ENCODE peak calls at places on chromosomes 2 and 18, in six cellular contexts. K, I, O, H, Y and R are unnamed samples.

GRCh38 chr2:142061733-142062132 is 69.1 kb downstream of the LRP1B start:
- DNase-seq in K (no peak), I (no peak), O (no peak), H (no peak), Y (no peak), R (no peak)

GRCh38 chr18:22466608-22467390 is 49.1 kb upstream of the CTAGE1 start:
- DNase-seq in K (no peak), I (no peak), O (peak; percentile 31), H (no peak), Y (no peak), R (no peak)

GRCh38 chr2:3703741-3704355 is 473 bp downstream of the DCDC2C start:
- DNase-seq in K (no peak), I (no peak), O (no peak), H (no peak), Y (peak; percentile 58), R (no peak)

GRCh38 chr2:161315380-161315779 is 7.2 kb downstream of the PSMD14 start:
- DNase-seq in K (no peak), I (no peak), O (no peak), H (no peak), Y (no peak), R (no peak)

GRCh38 chr2:121210691-121211090 is 74.3 kb downstream of the TFCP2L1 start:
- DNase-seq in K (peak; percentile 85), I (no peak), O (no peak), H (no peak), Y (no peak), R (no peak)

GRCh38 chr2:10868465-10869314 is 43.0 kb upstream of the KCNF1 start:
- DNase-seq in K (no peak), I (no peak), O (no peak), H (no peak), Y (no peak), R (no peak)

GRCh38 chr2:197159681-197160211 is 150.8 kb downstream of the ANKRD44 start:
- DNase-seq in K (no peak), I (no peak), O (peak; percentile 52), H (no peak), Y (peak; percentile 58), R (no peak)

GRCh38 chr2:83516503-83516902 is 942.6 kb downstream of the SUCLG1 start:
- DNase-seq in K (no peak), I (no peak), O (no peak), H (peak; percentile 39), Y (no peak), R (no peak)

GRCh38 chr2:205680067-205680466 is 2.2 kb upstream of the NRP2 start:
- DNase-seq in K (no peak), I (peak; percentile 96), O (peak; percentile 64), H (peak; percentile 92), Y (peak; percentile 97), R (peak; percentile 39)

GRCh38 chr18:58162127-58162526 is 118.1 kb downstream of the NEDD4L start:
- DNase-seq in K (no peak), I (no peak), O (no peak), H (no peak), Y (no peak), R (no peak)

GRCh38 chr2:74877781-74878433 is 44.0 kb downstream of the HK2 start:
- DNase-seq in K (no peak), I (no peak), O (no peak), H (no peak), Y (no peak), R (no peak)

GRCh38 chr2:136008205-136008865 is 22.9 kb upstream of the DARS1 start:
- DNase-seq in K (peak; percentile 54), I (no peak), O (peak; percentile 61), H (no peak), Y (no peak), R (peak; percentile 30)

GRCh38 chr2:88452980-88453582 is 588 bp upstream of the FOXI3 start:
- DNase-seq in K (no peak), I (peak; percentile 22), O (no peak), H (no peak), Y (no peak), R (no peak)

GRCh38 chr18:14921547-14921946 is 173.6 kb downstream of the ANKRD30B start:
- DNase-seq in K (no peak), I (no peak), O (no peak), H (no peak), Y (no peak), R (no peak)

GRCh38 chr2:224968051-224968450 is 74.2 kb downstream of the DOCK10 start:
- DNase-seq in K (no peak), I (no peak), O (no peak), H (no peak), Y (no peak), R (no peak)

GRCh38 chr2:102636283-102636907 is 17.0 kb downstream of the SLC9A2 start:
- DNase-seq in K (no peak), I (peak; percentile 13), O (no peak), H (no peak), Y (no peak), R (no peak)

GRCh38 chr2:85936421-85937068 is 47.8 kb upstream of the ST3GAL5 start:
- DNase-seq in K (peak; percentile 87), I (no peak), O (peak; percentile 92), H (no peak), Y (no peak), R (no peak)

GRCh38 chr2:240413813-240414429 is 21.5 kb upstream of the GPC1 start:
- DNase-seq in K (no peak), I (no peak), O (peak; percentile 7), H (peak; percentile 13), Y (no peak), R (no peak)

GRCh38 chr18:22486667-22487066 is 69.0 kb upstream of the CTAGE1 start:
- DNase-seq in K (no peak), I (no peak), O (no peak), H (no peak), Y (no peak), R (no peak)

GRCh38 chr2:120580709-120581108 is 155.0 kb upstream of the GLI2 start:
- DNase-seq in K (no peak), I (no peak), O (no peak), H (no peak), Y (no peak), R (no peak)

GRCh38 chr2:189580267-189580661 is 322 bp downstream of the SLC40A1 start:
- DNase-seq in K (peak; percentile 38), I (peak; percentile 44), O (peak; percentile 40), H (peak; percentile 57), Y (no peak), R (no peak)

GRCh38 chr2:142592171-142592570 is 285.3 kb upstream of the KYNU start:
- DNase-seq in K (no peak), I (no peak), O (no peak), H (no peak), Y (no peak), R (no peak)

GRCh38 chr2:42809131-42809875 is 16.9 kb upstream of the HAAO start:
- DNase-seq in K (no peak), I (no peak), O (peak; percentile 49), H (no peak), Y (no peak), R (no peak)

GRCh38 chr2:128381001-128381938 is 62.6 kb upstream of the HS6ST1 start:
- DNase-seq in K (peak; percentile 11), I (peak; percentile 53), O (no peak), H (peak; percentile 55), Y (no peak), R (no peak)

GRCh38 chr2:43414033-43414432 is 181.8 kb downstream of the THADA start:
- DNase-seq in K (no peak), I (no peak), O (no peak), H (no peak), Y (no peak), R (no peak)

GRCh38 chr18:46332956-46333355 is 228.8 kb downstream of the HAUS1 start:
- DNase-seq in K (peak; percentile 71), I (no peak), O (no peak), H (no peak), Y (no peak), R (no peak)

DNA sequence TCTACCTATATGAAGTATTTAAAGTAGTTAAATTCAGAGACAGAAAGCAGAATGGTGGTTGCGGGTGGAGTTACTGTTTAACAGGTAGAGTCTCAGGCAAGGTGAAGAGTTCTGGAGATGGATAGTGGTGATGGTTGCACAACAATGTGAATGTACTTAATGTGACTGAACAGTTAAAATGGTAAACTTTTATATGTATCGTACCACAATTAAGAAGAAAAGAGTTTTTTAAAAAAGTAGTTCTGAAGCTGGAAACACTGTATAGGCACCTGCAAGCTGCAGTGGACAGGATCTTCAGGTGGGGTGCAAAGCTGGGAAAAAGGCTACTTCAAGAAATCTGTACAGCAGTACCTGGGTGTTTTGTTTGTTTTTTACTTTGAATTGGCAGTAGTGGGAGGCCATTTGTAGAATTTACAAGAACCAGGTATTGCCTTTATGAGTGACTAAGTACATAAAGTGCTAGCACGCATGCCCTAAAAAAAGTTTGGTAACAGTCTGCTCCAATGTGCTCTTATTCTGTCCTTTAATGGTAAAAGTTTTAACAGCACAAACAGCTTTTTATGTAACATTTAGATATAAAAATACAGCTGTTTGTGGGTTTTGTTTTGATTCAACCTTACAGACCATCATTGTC is 17.4 kb downstream of the REV1 start:
- DNase-seq in K (no peak), I (no peak), O (no peak), H (no peak), Y (no peak), R (no peak)
- H3K4me1 ChIP-seq in K (no peaks in the 10 kb centered on the region), I (peaks cover 25% of the 10 kb centered on the region), O (peaks cover 38% of the 10 kb centered on the region), H (peaks cover 3% of the 10 kb centered on the region), Y (peaks cover 3% of the 10 kb centered on the region), R (no peaks in the 10 kb centered on the region)

GRCh38 chr18:37930640-37931039 is 365.0 kb upstream of the CELF4 start:
- DNase-seq in K (no peak), I (no peak), O (no peak), H (no peak), Y (no peak), R (no peak)

GRCh38 chr18:37937287-37937686 is 371.7 kb upstream of the CELF4 start:
- DNase-seq in K (no peak), I (no peak), O (no peak), H (no peak), Y (no peak), R (no peak)

GRCh38 chr18:37935086-37935485 is 369.5 kb upstream of the CELF4 start:
- DNase-seq in K (no peak), I (no peak), O (no peak), H (no peak), Y (no peak), R (no peak)
- H3K4me1 ChIP-seq in K (no peaks in the 10 kb centered on the region), I (no peaks in the 10 kb centered on the region), O (no peaks in the 10 kb centered on the region), H (no peaks in the 10 kb centered on the region), Y (no peaks in the 10 kb centered on the region), R (no peaks in the 10 kb centered on the region)

GRCh38 chr2:55025627-55026026 is 24.6 kb downstream of the RTN4 start:
- DNase-seq in K (no peak), I (no peak), O (no peak), H (no peak), Y (no peak), R (no peak)
- H3K4me1 ChIP-seq in K (no peaks in the 10 kb centered on the region), I (peaks cover 13% of the 10 kb centered on the region), O (peaks cover 11% of the 10 kb centered on the region), H (peaks cover 16% of the 10 kb centered on the region), Y (peaks cover 18% of the 10 kb centered on the region), R (peaks cover 26% of the 10 kb centered on the region)

DNA sequence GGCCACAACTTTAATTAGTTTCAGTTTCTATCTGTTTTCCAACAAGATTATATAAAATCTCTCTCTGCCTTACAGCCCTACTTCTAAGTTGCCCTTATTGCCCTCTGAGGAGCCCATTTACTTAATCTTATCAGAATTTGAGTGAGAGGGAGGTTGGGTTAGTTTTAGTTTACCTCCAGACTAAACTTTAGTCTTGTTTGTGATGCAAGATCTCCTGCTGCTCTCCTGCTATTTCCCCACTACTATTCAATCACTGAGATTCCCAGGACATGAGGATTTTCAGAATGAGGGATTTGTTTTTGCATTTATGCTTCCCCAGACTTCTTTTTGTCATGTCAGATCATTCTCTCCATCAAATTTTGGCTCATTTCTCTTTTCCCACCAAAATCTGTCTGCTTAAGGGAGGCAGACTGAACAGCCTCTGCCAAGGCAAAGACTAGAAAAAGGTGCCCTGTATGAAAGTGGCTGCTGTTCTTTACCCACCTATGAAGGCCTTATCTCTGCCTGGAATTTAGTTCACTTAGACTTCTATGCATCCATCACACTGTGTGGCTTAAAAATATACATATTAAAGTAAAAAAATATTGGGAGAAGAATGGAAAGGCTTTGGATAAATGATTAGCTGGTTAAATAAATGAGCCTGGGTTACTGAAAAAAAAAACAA is 401.4 kb downstream of the PID1 start:
- DNase-seq in K (no peak), I (no peak), O (no peak), H (no peak), Y (no peak), R (no peak)
- H3K4me1 ChIP-seq in K (no peaks in the 10 kb centered on the region), I (no peaks in the 10 kb centered on the region), O (no peaks in the 10 kb centered on the region), H (no peaks in the 10 kb centered on the region), Y (peaks cover 5% of the 10 kb centered on the region), R (no peaks in the 10 kb centered on the region)